ENCODE peak calls at places on chromosomes 7 and 10, in four cellular contexts. One of them, this sample, is unnamed.
A peak's percentile ranks its signal among the peaks of the same experiment; 100 is the strongest.

GRCh38 chr10:55063817-55064216 is 262.8 kb upstream of the PCDH15 start:
- DNase-seq in breast epithelium: no peak
- DNase-seq in GM06990: no peak
- DNase-seq in activated CD8-positive, alpha-beta T cell treated with anti-CD3 and anti-CD28 coated beads for 36 hours: no peak
- DNase-seq in this sample: no peak

GRCh38 chr10:31660301-31660700 is 268.3 kb downstream of the ARHGAP12 start:
- DNase-seq in breast epithelium: no peak
- DNase-seq in GM06990: no peak
- DNase-seq in activated CD8-positive, alpha-beta T cell treated with anti-CD3 and anti-CD28 coated beads for 36 hours: no peak
- DNase-seq in this sample: no peak

GRCh38 chr10:110170142-110170887 is 37.1 kb upstream of the MXI1 start:
- DNase-seq in breast epithelium: no peak
- DNase-seq in GM06990: no peak
- DNase-seq in activated CD8-positive, alpha-beta T cell treated with anti-CD3 and anti-CD28 coated beads for 36 hours: no peak
- DNase-seq in this sample: no peak

GRCh38 chr10:63766766-63767505 is 245.7 kb downstream of the REEP3 start:
- DNase-seq in breast epithelium: no peak
- DNase-seq in GM06990: no peak
- DNase-seq in activated CD8-positive, alpha-beta T cell treated with anti-CD3 and anti-CD28 coated beads for 36 hours: no peak
- DNase-seq in this sample: no peak

GRCh38 chr7:101814081-101814995 is 3.1 kb upstream of the CUX1 start:
- DNase-seq in breast epithelium: no peak
- DNase-seq in GM06990: peak; percentile 83
- DNase-seq in activated CD8-positive, alpha-beta T cell treated with anti-CD3 and anti-CD28 coated beads for 36 hours: peak; percentile 63
- DNase-seq in this sample: peak; percentile 91

GRCh38 chr10:24415455-24416169 is 206.7 kb downstream of the KIAA1217 start:
- DNase-seq in breast epithelium: peak; percentile 81
- DNase-seq in GM06990: no peak
- DNase-seq in activated CD8-positive, alpha-beta T cell treated with anti-CD3 and anti-CD28 coated beads for 36 hours: no peak
- DNase-seq in this sample: no peak

GRCh38 chr7:69932034-69932628 is 333.9 kb downstream of the AUTS2 start:
- DNase-seq in breast epithelium: no peak
- DNase-seq in GM06990: no peak
- DNase-seq in activated CD8-positive, alpha-beta T cell treated with anti-CD3 and anti-CD28 coated beads for 36 hours: peak; percentile 9
- DNase-seq in this sample: no peak

GRCh38 chr7:37069336-37069735 is 345.0 kb upstream of the AOAH start:
- DNase-seq in breast epithelium: no peak
- DNase-seq in GM06990: no peak
- DNase-seq in activated CD8-positive, alpha-beta T cell treated with anti-CD3 and anti-CD28 coated beads for 36 hours: no peak
- DNase-seq in this sample: no peak

GRCh38 chr7:12540850-12541249 is 29.7 kb upstream of the SCIN start:
- DNase-seq in breast epithelium: no peak
- DNase-seq in GM06990: no peak
- DNase-seq in activated CD8-positive, alpha-beta T cell treated with anti-CD3 and anti-CD28 coated beads for 36 hours: no peak
- DNase-seq in this sample: no peak

GRCh38 chr7:25350074-25350473 is 121.8 kb upstream of the NPVF start:
- DNase-seq in breast epithelium: no peak
- DNase-seq in GM06990: no peak
- DNase-seq in activated CD8-positive, alpha-beta T cell treated with anti-CD3 and anti-CD28 coated beads for 36 hours: no peak
- DNase-seq in this sample: no peak

GRCh38 chr7:110590415-110590814 is 500.5 kb upstream of the LRRN3 start:
- DNase-seq in breast epithelium: no peak
- DNase-seq in GM06990: no peak
- DNase-seq in activated CD8-positive, alpha-beta T cell treated with anti-CD3 and anti-CD28 coated beads for 36 hours: peak; percentile 33
- DNase-seq in this sample: no peak

GRCh38 chr7:2503056-2503941 is 16.3 kb upstream of the LFNG start:
- DNase-seq in breast epithelium: no peak
- DNase-seq in GM06990: no peak
- DNase-seq in activated CD8-positive, alpha-beta T cell treated with anti-CD3 and anti-CD28 coated beads for 36 hours: no peak
- DNase-seq in this sample: no peak

GRCh38 chr10:13727574-13727973 is 140.8 kb downstream of the PRPF18 start:
- DNase-seq in breast epithelium: no peak
- DNase-seq in GM06990: no peak
- DNase-seq in activated CD8-positive, alpha-beta T cell treated with anti-CD3 and anti-CD28 coated beads for 36 hours: no peak
- DNase-seq in this sample: no peak

GRCh38 chr7:135644154-135644553 is 18.2 kb upstream of the STMP1 start:
- DNase-seq in breast epithelium: no peak
- DNase-seq in GM06990: no peak
- DNase-seq in activated CD8-positive, alpha-beta T cell treated with anti-CD3 and anti-CD28 coated beads for 36 hours: no peak
- DNase-seq in this sample: no peak

GRCh38 chr10:14016942-14017341 is 313.8 kb downstream of the FRMD4A start:
- DNase-seq in breast epithelium: no peak
- DNase-seq in GM06990: no peak
- DNase-seq in activated CD8-positive, alpha-beta T cell treated with anti-CD3 and anti-CD28 coated beads for 36 hours: no peak
- DNase-seq in this sample: no peak

GRCh38 chr10:102327002-102327401 is 68.5 kb upstream of the NFKB2 start:
- DNase-seq in breast epithelium: no peak
- DNase-seq in GM06990: no peak
- DNase-seq in activated CD8-positive, alpha-beta T cell treated with anti-CD3 and anti-CD28 coated beads for 36 hours: no peak
- DNase-seq in this sample: no peak

GRCh38 chr10:88379575-88379974 is 203.5 kb downstream of the RNLS start:
- DNase-seq in breast epithelium: no peak
- DNase-seq in GM06990: no peak
- DNase-seq in activated CD8-positive, alpha-beta T cell treated with anti-CD3 and anti-CD28 coated beads for 36 hours: no peak
- DNase-seq in this sample: no peak

GRCh38 chr7:55058314-55058713 is 39.5 kb downstream of the EGFR start:
- DNase-seq in breast epithelium: no peak
- DNase-seq in GM06990: no peak
- DNase-seq in activated CD8-positive, alpha-beta T cell treated with anti-CD3 and anti-CD28 coated beads for 36 hours: no peak
- DNase-seq in this sample: no peak

GRCh38 chr10:63204667-63205391 is 71.7 kb downstream of the NRBF2 start:
- DNase-seq in breast epithelium: no peak
- DNase-seq in GM06990: peak; percentile 30
- DNase-seq in activated CD8-positive, alpha-beta T cell treated with anti-CD3 and anti-CD28 coated beads for 36 hours: no peak
- DNase-seq in this sample: no peak

GRCh38 chr7:116512524-116513188 is 12.2 kb upstream of the CAV1 start:
- DNase-seq in breast epithelium: no peak
- DNase-seq in GM06990: no peak
- DNase-seq in activated CD8-positive, alpha-beta T cell treated with anti-CD3 and anti-CD28 coated beads for 36 hours: no peak
- DNase-seq in this sample: no peak

GRCh38 chr10:28411648-28412047 is 108.8 kb upstream of the MPP7 start:
- DNase-seq in breast epithelium: no peak
- DNase-seq in GM06990: peak; percentile 70
- DNase-seq in activated CD8-positive, alpha-beta T cell treated with anti-CD3 and anti-CD28 coated beads for 36 hours: peak; percentile 55
- DNase-seq in this sample: peak; percentile 42

GRCh38 chr10:35191523-35191922 is 64.9 kb downstream of the CREM start:
- DNase-seq in breast epithelium: no peak
- DNase-seq in GM06990: no peak
- DNase-seq in activated CD8-positive, alpha-beta T cell treated with anti-CD3 and anti-CD28 coated beads for 36 hours: no peak
- DNase-seq in this sample: no peak

GRCh38 chr10:99941942-99942835 is 67.6 kb downstream of the DNMBP start:
- DNase-seq in breast epithelium: no peak
- DNase-seq in GM06990: no peak
- DNase-seq in activated CD8-positive, alpha-beta T cell treated with anti-CD3 and anti-CD28 coated beads for 36 hours: no peak
- DNase-seq in this sample: no peak

GRCh38 chr7:121714559-121715303 is 158.2 kb upstream of the PTPRZ1 start:
- DNase-seq in breast epithelium: no peak
- DNase-seq in GM06990: no peak
- DNase-seq in activated CD8-positive, alpha-beta T cell treated with anti-CD3 and anti-CD28 coated beads for 36 hours: no peak
- DNase-seq in this sample: no peak

GRCh38 chr7:98956469-98956868 is 78.1 kb downstream of the TRRAP start:
- DNase-seq in breast epithelium: no peak
- DNase-seq in GM06990: no peak
- DNase-seq in activated CD8-positive, alpha-beta T cell treated with anti-CD3 and anti-CD28 coated beads for 36 hours: no peak
- DNase-seq in this sample: no peak

GRCh38 chr7:44073664-44074348 is 8.4 kb upstream of the PGAM2 start:
- DNase-seq in breast epithelium: peak; percentile 47
- DNase-seq in GM06990: peak; percentile 49
- DNase-seq in activated CD8-positive, alpha-beta T cell treated with anti-CD3 and anti-CD28 coated beads for 36 hours: peak; percentile 89
- DNase-seq in this sample: peak; percentile 67

GRCh38 chr7:584122-584465 is 64.4 kb upstream of the PDGFA start:
- DNase-seq in breast epithelium: no peak
- DNase-seq in GM06990: no peak
- DNase-seq in activated CD8-positive, alpha-beta T cell treated with anti-CD3 and anti-CD28 coated beads for 36 hours: peak; percentile 98
- DNase-seq in this sample: no peak

GRCh38 chr10:88066319-88066718 is 202.9 kb downstream of the PTEN start:
- DNase-seq in breast epithelium: no peak
- DNase-seq in GM06990: no peak
- DNase-seq in activated CD8-positive, alpha-beta T cell treated with anti-CD3 and anti-CD28 coated beads for 36 hours: no peak
- DNase-seq in this sample: no peak

GRCh38 chr10:123380491-123381085 is 226.4 kb downstream of the BUB3 start:
- DNase-seq in breast epithelium: no peak
- DNase-seq in GM06990: no peak
- DNase-seq in activated CD8-positive, alpha-beta T cell treated with anti-CD3 and anti-CD28 coated beads for 36 hours: no peak
- DNase-seq in this sample: peak; percentile 39
- TF ChIP-seq CTCF in breast epithelium: peak; percentile 29
- TF ChIP-seq CTCF in GM06990: peak; percentile 42
- TF ChIP-seq CTCF in activated CD8-positive, alpha-beta T cell treated with anti-CD3 and anti-CD28 coated beads for 36 hours: peak; percentile 27
- TF ChIP-seq CTCF in this sample: peak; percentile 50

DNA sequence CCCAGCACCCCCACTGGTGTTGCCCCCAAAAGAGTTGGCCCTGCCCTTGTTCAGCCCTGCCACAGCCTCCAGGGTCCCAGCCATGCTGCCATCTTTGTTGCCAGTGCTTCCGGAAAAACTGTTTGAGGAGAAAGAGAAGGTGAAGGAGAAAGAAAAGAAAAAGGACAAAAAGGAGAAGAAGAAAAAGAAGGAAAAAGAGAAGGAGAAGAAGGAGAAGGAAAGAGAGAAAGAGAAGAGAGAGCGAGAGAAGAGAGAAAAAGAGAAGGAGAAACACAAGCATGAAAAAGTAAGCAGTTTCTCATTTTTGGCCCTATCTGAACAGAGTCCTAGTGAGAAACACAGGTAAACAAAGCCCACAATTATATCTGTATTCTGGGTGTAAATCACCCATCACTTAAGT is 89.0 kb upstream of the GATA3 start:
- DNase-seq in breast epithelium: no peak
- DNase-seq in GM06990: no peak
- DNase-seq in activated CD8-positive, alpha-beta T cell treated with anti-CD3 and anti-CD28 coated beads for 36 hours: no peak
- DNase-seq in this sample: no peak
- TF ChIP-seq CTCF in breast epithelium: no peak
- TF ChIP-seq CTCF in GM06990: no peak
- TF ChIP-seq CTCF in activated CD8-positive, alpha-beta T cell treated with anti-CD3 and anti-CD28 coated beads for 36 hours: no peak
- TF ChIP-seq CTCF in this sample: no peak

DNA sequence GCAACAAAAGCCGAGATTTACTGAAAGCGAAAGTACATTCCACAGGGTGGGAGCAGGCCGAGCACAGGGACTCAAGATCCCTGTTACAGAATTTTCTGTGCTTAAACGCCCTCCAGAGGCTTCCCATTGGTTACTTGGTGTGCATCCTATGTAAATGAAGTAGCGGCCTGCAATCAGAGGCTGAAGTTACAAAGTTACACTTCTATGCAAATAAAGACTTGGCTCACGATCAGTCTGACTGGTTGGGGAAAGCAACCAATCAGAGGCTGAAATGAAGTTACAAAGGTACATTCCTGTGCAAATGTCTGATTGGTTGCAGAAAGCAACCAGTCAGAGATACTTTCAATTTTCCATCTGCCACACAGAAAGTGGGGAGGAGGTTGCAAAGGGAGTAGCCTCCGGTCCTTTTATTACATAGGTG is 4.1 kb downstream of the ACBD7 start:
- DNase-seq in breast epithelium: peak; percentile 63
- DNase-seq in GM06990: no peak
- DNase-seq in activated CD8-positive, alpha-beta T cell treated with anti-CD3 and anti-CD28 coated beads for 36 hours: no peak
- DNase-seq in this sample: no peak
- TF ChIP-seq CTCF in breast epithelium: no peak
- TF ChIP-seq CTCF in GM06990: no peak
- TF ChIP-seq CTCF in activated CD8-positive, alpha-beta T cell treated with anti-CD3 and anti-CD28 coated beads for 36 hours: no peak
- TF ChIP-seq CTCF in this sample: no peak

DNA sequence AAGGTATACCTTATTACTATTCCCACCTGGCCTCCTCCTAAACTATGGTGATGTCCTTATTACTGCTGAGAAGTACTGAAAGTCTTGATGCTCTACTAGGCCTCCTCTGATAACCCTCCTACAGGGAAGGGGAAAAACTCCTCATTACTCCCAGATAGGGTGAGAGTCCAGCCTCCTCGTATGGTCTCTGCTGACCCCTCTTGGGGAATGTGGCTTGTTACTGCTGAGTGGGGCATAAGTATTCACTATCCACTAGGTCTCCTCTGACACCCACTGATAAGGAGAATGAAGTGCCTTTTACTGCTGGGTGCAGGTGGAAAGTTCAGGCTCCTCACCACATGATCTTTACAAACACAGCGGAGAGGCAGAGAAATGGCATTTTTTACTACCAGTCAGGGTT is 222.9 kb downstream of the CHRM2 start:
- DNase-seq in breast epithelium: no peak
- DNase-seq in GM06990: no peak
- DNase-seq in activated CD8-positive, alpha-beta T cell treated with anti-CD3 and anti-CD28 coated beads for 36 hours: no peak
- DNase-seq in this sample: no peak
- TF ChIP-seq CTCF in breast epithelium: no peak
- TF ChIP-seq CTCF in GM06990: no peak
- TF ChIP-seq CTCF in activated CD8-positive, alpha-beta T cell treated with anti-CD3 and anti-CD28 coated beads for 36 hours: no peak
- TF ChIP-seq CTCF in this sample: peak; percentile 17

DNA sequence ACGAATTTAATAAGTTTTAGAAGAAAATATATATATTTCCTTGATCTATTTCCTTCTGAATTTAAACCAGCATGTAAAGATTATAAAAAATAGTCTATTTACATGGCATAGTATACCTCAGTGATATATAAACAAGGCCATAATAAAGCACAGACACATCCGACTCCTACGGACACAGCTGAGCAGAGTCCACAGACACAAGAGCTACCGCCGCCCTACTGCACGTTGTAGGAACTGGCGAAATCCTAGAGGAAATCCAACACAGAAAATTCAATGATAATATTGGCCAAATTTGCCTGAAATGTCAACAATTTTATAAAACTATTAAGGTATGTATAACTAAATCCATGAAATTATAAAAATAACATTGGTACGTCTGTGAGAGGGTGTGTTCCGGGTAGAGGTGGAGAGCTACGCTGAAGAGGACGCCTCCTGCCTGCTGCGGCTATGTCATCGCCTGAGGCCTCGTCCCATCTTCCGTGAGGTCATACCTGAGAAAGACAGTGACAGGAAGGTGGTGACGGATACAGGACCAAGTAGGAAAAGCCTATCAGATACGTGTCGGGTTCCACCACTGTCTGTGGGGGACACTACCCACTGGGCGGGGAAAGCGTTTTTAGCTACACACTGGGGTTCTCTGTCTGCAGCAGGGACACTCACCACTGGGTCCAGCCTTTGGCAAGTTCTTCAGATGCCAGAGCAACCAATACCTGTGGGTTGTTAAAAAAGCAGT is 29.3 kb upstream of the NCAPG2 start:
- DNase-seq in breast epithelium: no peak
- DNase-seq in GM06990: no peak
- DNase-seq in activated CD8-positive, alpha-beta T cell treated with anti-CD3 and anti-CD28 coated beads for 36 hours: no peak
- DNase-seq in this sample: no peak
- TF ChIP-seq CTCF in breast epithelium: no peak
- TF ChIP-seq CTCF in GM06990: no peak
- TF ChIP-seq CTCF in activated CD8-positive, alpha-beta T cell treated with anti-CD3 and anti-CD28 coated beads for 36 hours: no peak
- TF ChIP-seq CTCF in this sample: peak; percentile 5